ENCODE peak calls at places on chromosomes 11 and 22, in eight cellular contexts. O is RCC 7860; E is AG10803; T is anterior cingulate cortex; M is fibroblast of the conjunctiva; A is activated T-helper 1 cell treated with anti-CD3 and anti-CD28 coated beads, Interleukin-2, amount 50 U/mL, for 16 hours; J is HL-60; N is substantia nigra. U is an unnamed sample.
A peak's percentile ranks its signal among the peaks of the same experiment; 100 is the strongest.

GRCh38 chr11:128326791-128327190 is 260.6 kb downstream of the ETS1 start:
- DNase-seq in O (no peak), E (no peak), T (no peak), M (no peak), A (no peak), J (no peak), N (no peak), U (no peak)

GRCh38 chr11:20355221-20356219 is 8.0 kb upstream of the HTATIP2 start:
- DNase-seq in O (no peak), E (peak; percentile 51), T (no peak), M (peak; percentile 22), A (no peak), J (peak; percentile 31), N (no peak), U (no peak)

GRCh38 chr11:28903716-28904115 is 795.5 kb downstream of the METTL15 start:
- DNase-seq in O (no peak), E (no peak), T (no peak), M (no peak), A (no peak), J (no peak), N (no peak), U (no peak)

GRCh38 chr11:106998126-106998525 is 20.1 kb downstream of the GUCY1A2 start:
- DNase-seq in O (no peak), E (peak; percentile 91), T (no peak), M (peak; percentile 86), A (no peak), J (no peak), N (no peak), U (no peak)

GRCh38 chr11:8699903-8700302 is 17.3 kb downstream of the RPL27A start:
- DNase-seq in O (no peak), E (peak; percentile 76), T (peak; percentile 72), M (no peak), A (no peak), J (peak; percentile 59), N (peak; percentile 77), U (no peak)

GRCh38 chr11:100905684-100906083 is 218.6 kb downstream of the ARHGAP42 start:
- DNase-seq in O (no peak), E (no peak), T (no peak), M (no peak), A (no peak), J (no peak), N (no peak), U (no peak)

GRCh38 chr22:37906364-37907008 is 389 bp downstream of the MICALL1 start:
- DNase-seq in O (no peak), E (no peak), T (no peak), M (no peak), A (peak; percentile 23), J (no peak), N (no peak), U (no peak)

GRCh38 chr11:2808850-2809847 is 76.4 kb downstream of the CDKN1C start:
- DNase-seq in O (no peak), E (no peak), T (no peak), M (no peak), A (no peak), J (no peak), N (no peak), U (peak; percentile 45)

GRCh38 chr11:17939542-17939941 is 73.3 kb downstream of the SERGEF start:
- DNase-seq in O (no peak), E (no peak), T (no peak), M (no peak), A (no peak), J (no peak), N (no peak), U (no peak)

GRCh38 chr11:31001432-31001831 is 368.1 kb downstream of the DCDC1 start:
- DNase-seq in O (no peak), E (no peak), T (no peak), M (no peak), A (no peak), J (no peak), N (no peak), U (no peak)

GRCh38 chr11:28836285-28837081 is 728.3 kb downstream of the METTL15 start:
- DNase-seq in O (peak; percentile 100), E (peak; percentile 99), T (no peak), M (peak; percentile 60), A (no peak), J (no peak), N (no peak), U (no peak)

GRCh38 chr11:69649576-69649900 is 8.6 kb downstream of the CCND1 start:
- DNase-seq in O (no peak), E (no peak), T (no peak), M (no peak), A (no peak), J (no peak), N (no peak), U (no peak)

GRCh38 chr11:3050386-3051325 is 6.6 kb downstream of the CARS1 start:
- DNase-seq in O (no peak), E (no peak), T (no peak), M (no peak), A (no peak), J (no peak), N (no peak), U (no peak)

GRCh38 chr11:116148645-116149044 is 624.1 kb downstream of the BUD13 start:
- DNase-seq in O (no peak), E (no peak), T (no peak), M (no peak), A (no peak), J (no peak), N (no peak), U (no peak)

GRCh38 chr22:36329217-36330078 is 58.3 kb downstream of the MYH9 start:
- DNase-seq in O (peak; percentile 99), E (peak; percentile 97), T (no peak), M (no peak), A (peak; percentile 64), J (peak; percentile 95), N (no peak), U (peak; percentile 81)

GRCh38 chr11:107619926-107620325 is 29.0 kb downstream of the ELMOD1 start:
- DNase-seq in O (no peak), E (peak; percentile 38), T (no peak), M (no peak), A (no peak), J (no peak), N (no peak), U (no peak)

GRCh38 chr11:92794783-92795182 is 174.7 kb upstream of the MTNR1B start:
- DNase-seq in O (no peak), E (no peak), T (no peak), M (no peak), A (no peak), J (no peak), N (no peak), U (no peak)

GRCh38 chr11:74397531-74398243 is 546 bp downstream of the PGM2L1 start:
- DNase-seq in O (peak; percentile 53), E (no peak), T (no peak), M (no peak), A (peak; percentile 15), J (peak; percentile 46), N (no peak), U (no peak)

GRCh38 chr11:26841818-26842457 is 120.1 kb upstream of the SLC5A12 start:
- DNase-seq in O (no peak), E (peak; percentile 94), T (no peak), M (peak; percentile 60), A (no peak), J (no peak), N (no peak), U (no peak)

GRCh38 chr11:112318661-112319060 is 58.0 kb upstream of the PLET1 start:
- DNase-seq in O (no peak), E (no peak), T (no peak), M (no peak), A (no peak), J (no peak), N (no peak), U (no peak)

GRCh38 chr11:93169950-93170561 is 27.7 kb downstream of the SLC36A4 start:
- DNase-seq in O (no peak), E (peak; percentile 12), T (no peak), M (peak; percentile 24), A (no peak), J (no peak), N (no peak), U (no peak)

GRCh38 chr11:87399341-87399740 is 361.6 kb downstream of the TMEM135 start:
- DNase-seq in O (no peak), E (no peak), T (no peak), M (no peak), A (no peak), J (no peak), N (no peak), U (no peak)

GRCh38 chr11:68090706-68091105 is 30.5 kb downstream of the CHKA start:
- DNase-seq in O (no peak), E (no peak), T (peak; percentile 43), M (no peak), A (no peak), J (peak; percentile 83), N (peak; percentile 29), U (no peak)

GRCh38 chr11:16813141-16813540 is 74.7 kb downstream of the C11orf58 start:
- DNase-seq in O (no peak), E (no peak), T (no peak), M (no peak), A (no peak), J (peak; percentile 56), N (no peak), U (no peak)

GRCh38 chr11:118628432-118628831 is 21.0 kb downstream of the PHLDB1 start:
- DNase-seq in O (no peak), E (no peak), T (peak; percentile 13), M (no peak), A (no peak), J (no peak), N (no peak), U (no peak)

GRCh38 chr11:118441770-118442169 is 5.5 kb downstream of the KMT2A start:
- DNase-seq in O (no peak), E (no peak), T (no peak), M (no peak), A (no peak), J (no peak), N (no peak), U (no peak)

GRCh38 chr11:129853508-129854228 is 38.0 kb downstream of the TMEM45B start:
- DNase-seq in O (no peak), E (no peak), T (no peak), M (no peak), A (peak; percentile 33), J (peak; percentile 57), N (no peak), U (peak; percentile 93)

GRCh38 chr22:23877566-23877965 is 16.6 kb upstream of the MIF start:
- DNase-seq in O (no peak), E (no peak), T (no peak), M (no peak), A (no peak), J (no peak), N (no peak), U (no peak)

GRCh38 chr11:859394-860131 is 16.9 kb downstream of the TSPAN4 start:
- DNase-seq in O (no peak), E (peak; percentile 67), T (peak; percentile 65), M (peak; percentile 82), A (no peak), J (no peak), N (no peak), U (no peak)

U was measured in breast epithelium.